ENCODE peak calls at places on chromosomes 1 and 21, in six cellular contexts. B is progenitor cell of endocrine pancreas, Q is keratinocyte, A is thoracic aorta, G is BE2C, R is endothelial cell. X is an unnamed sample.

GRCh38 chr1:243475966-243476365 is 220.1 kb downstream of the SDCCAG8 start:
- DNase-seq in B (no peak), Q (no peak), A (no peak), G (peak), R (peak), X (no peak)

GRCh38 chr1:51231121-51231520 is 5.0 kb upstream of the RNF11 start:
- DNase-seq in B (no peak), Q (no peak), A (no peak), G (no peak), R (no peak), X (no peak)

GRCh38 chr1:25257176-25257575 is 9.9 kb upstream of the RSRP1 start:
- DNase-seq in B (no peak), Q (no peak), A (no peak), G (no peak), R (no peak), X (no peak)

GRCh38 chr1:29055160-29055559 is 68.5 kb downstream of the TMEM200B start:
- DNase-seq in B (no peak), Q (no peak), A (no peak), G (no peak), R (no peak), X (no peak)

GRCh38 chr1:214917081-214917635 is 165.4 kb upstream of the KCNK2 start:
- DNase-seq in B (no peak), Q (no peak), A (no peak), G (no peak), R (no peak), X (no peak)

GRCh38 chr1:155123801-155124200 is 3.9 kb upstream of the EFNA1 start:
- DNase-seq in B (no peak), Q (no peak), A (no peak), G (no peak), R (no peak), X (no peak)

GRCh38 chr1:45554198-45554597 is 3.6 kb downstream of the AKR1A1 start:
- DNase-seq in B (no peak), Q (no peak), A (no peak), G (no peak), R (no peak), X (no peak)

GRCh38 chr1:239711768-239712167 is 325.4 kb downstream of the CHRM3 start:
- DNase-seq in B (no peak), Q (no peak), A (no peak), G (no peak), R (no peak), X (no peak)

GRCh38 chr1:156858959-156859522 is at the start of gene INSRR:
- DNase-seq in B (no peak), Q (no peak), A (no peak), G (peak), R (no peak), X (no peak)

GRCh38 chr21:44710756-44711326 is 531 bp downstream of the TSPEAR start:
- DNase-seq in B (no peak), Q (no peak), A (no peak), G (no peak), R (no peak), X (peak)

GRCh38 chr1:47565676-47566075 is 127.8 kb downstream of the FOXD2 start:
- DNase-seq in B (no peak), Q (no peak), A (no peak), G (no peak), R (no peak), X (no peak)

GRCh38 chr1:186183219-186183618 is 191.8 kb downstream of the TPR start:
- DNase-seq in B (no peak), Q (peak), A (peak), G (no peak), R (no peak), X (no peak)

GRCh38 chr1:203772836-203773235 is 7.9 kb downstream of the LAX1 start:
- DNase-seq in B (no peak), Q (no peak), A (no peak), G (no peak), R (no peak), X (no peak)

GRCh38 chr1:24294757-24295371 is 24.3 kb upstream of the GRHL3 start:
- DNase-seq in B (no peak), Q (no peak), A (no peak), G (no peak), R (no peak), X (no peak)

GRCh38 chr1:221162352-221162751 is 283.1 kb downstream of the HLX start:
- DNase-seq in B (no peak), Q (no peak), A (no peak), G (no peak), R (no peak), X (no peak)

GRCh38 chr1:2555634-2556276 is 416 bp upstream of the TNFRSF14 start:
- DNase-seq in B (no peak), Q (no peak), A (no peak), G (no peak), R (no peak), X (no peak)

GRCh38 chr21:37921091-37921490 is 4.8 kb upstream of the KCNJ6 start:
- DNase-seq in B (no peak), Q (no peak), A (no peak), G (no peak), R (no peak), X (no peak)

GRCh38 chr1:116510361-116510760 is 60.5 kb downstream of the CD58 start:
- DNase-seq in B (no peak), Q (no peak), A (no peak), G (no peak), R (no peak), X (no peak)

GRCh38 chr1:84949664-84950063 is 47.2 kb downstream of the MCOLN2 start:
- DNase-seq in B (no peak), Q (no peak), A (no peak), G (no peak), R (no peak), X (no peak)

GRCh38 chr1:58585591-58586151 is 8.6 kb upstream of the TACSTD2 start:
- DNase-seq in B (no peak), Q (no peak), A (no peak), G (no peak), R (no peak), X (no peak)

GRCh38 chr1:162855461-162856150 is 5.4 kb downstream of the CCDC190 start:
- DNase-seq in B (no peak), Q (no peak), A (no peak), G (no peak), R (no peak), X (no peak)

GRCh38 chr1:248695451-248696132 is 7.0 kb downstream of the OR14I1 start:
- DNase-seq in B (no peak), Q (no peak), A (no peak), G (no peak), R (no peak), X (no peak)

GRCh38 chr1:181783208-181783607 is 278.3 kb downstream of the ZNF648 start:
- DNase-seq in B (no peak), Q (no peak), A (no peak), G (no peak), R (no peak), X (no peak)

GRCh38 chr1:1110561-1110971 is 5.3 kb downstream of the C1orf159 start:
- DNase-seq in B (no peak), Q (no peak), A (no peak), G (no peak), R (no peak), X (peak)

GRCh38 chr1:234598974-234599616 is 10.9 kb downstream of the IRF2BP2 start:
- DNase-seq in B (no peak), Q (no peak), A (no peak), G (no peak), R (no peak), X (no peak)

GRCh38 chr21:31119199-31119598 is 80.9 kb upstream of the KRTAP19-8 start:
- DNase-seq in B (no peak), Q (no peak), A (no peak), G (no peak), R (no peak), X (no peak)

GRCh38 chr21:25350056-25350455 is 257.2 kb downstream of the MRPL39 start:
- DNase-seq in B (no peak), Q (no peak), A (no peak), G (peak), R (peak), X (no peak)

GRCh38 chr1:121443131-121443530 is 258.4 kb downstream of the SRGAP2C start:
- DNase-seq in B (no peak), Q (no peak), A (no peak), G (no peak), R (no peak), X (no peak)

GRCh38 chr1:76901158-76901767 is 34.0 kb downstream of the ST6GALNAC5 start:
- DNase-seq in B (peak), Q (peak), A (no peak), G (peak), R (peak), X (no peak)

GRCh38 chr1:59707216-59707615 is 107.5 kb upstream of the HOOK1 start:
- DNase-seq in B (no peak), Q (no peak), A (peak), G (no peak), R (no peak), X (no peak)

GRCh38 chr1:32937061-32937460 is 27.5 kb downstream of the RNF19B start:
- DNase-seq in B (no peak), Q (no peak), A (no peak), G (no peak), R (no peak), X (no peak)

GRCh38 chr21:31630062-31630711 is 29.3 kb upstream of the SOD1 start:
- DNase-seq in B (no peak), Q (peak), A (peak), G (peak), R (no peak), X (no peak)

GRCh38 chr1:230832466-230832865 is 35.9 kb downstream of the C1orf198 start:
- DNase-seq in B (no peak), Q (no peak), A (no peak), G (no peak), R (no peak), X (peak)

GRCh38 chr1:75265792-75266191 is 131.6 kb downstream of the LHX8 start:
- DNase-seq in B (no peak), Q (no peak), A (no peak), G (no peak), R (peak), X (no peak)

GRCh38 chr21:38380391-38381137 is 117.7 kb downstream of the ERG start:
- DNase-seq in B (no peak), Q (no peak), A (no peak), G (no peak), R (no peak), X (no peak)

GRCh38 chr1:190179817-190180216 is 297.8 kb downstream of the BRINP3 start:
- DNase-seq in B (no peak), Q (no peak), A (no peak), G (no peak), R (no peak), X (no peak)

GRCh38 chr1:32250893-32251716 is at the start of gene LCK:
- DNase-seq in B (no peak), Q (no peak), A (no peak), G (no peak), R (no peak), X (no peak)

GRCh38 chr1:12031039-12031980 is 12.0 kb downstream of the MIIP start:
- DNase-seq in B (no peak), Q (no peak), A (no peak), G (peak), R (peak), X (no peak)

GRCh38 chr1:184408580-184408979 is 21.8 kb downstream of the C1orf21 start:
- DNase-seq in B (no peak), Q (no peak), A (no peak), G (no peak), R (no peak), X (no peak)

GRCh38 chr1:21831454-21831970 is 19.4 kb downstream of the LDLRAD2 start:
- DNase-seq in B (no peak), Q (no peak), A (no peak), G (no peak), R (no peak), X (no peak)

GRCh38 chr1:21834666-21835065 is 22.6 kb downstream of the LDLRAD2 start:
- DNase-seq in B (no peak), Q (no peak), A (no peak), G (no peak), R (no peak), X (no peak)

GRCh38 chr1:21836010-21836409 is 23.9 kb downstream of the LDLRAD2 start:
- DNase-seq in B (no peak), Q (no peak), A (no peak), G (no peak), R (no peak), X (no peak)

GRCh38 chr1:21833392-21833976 is 21.4 kb downstream of the LDLRAD2 start:
- DNase-seq in B (no peak), Q (no peak), A (no peak), G (no peak), R (no peak), X (no peak)

GRCh38 chr1:21834094-21834493 is 22.0 kb downstream of the LDLRAD2 start:
- DNase-seq in B (no peak), Q (no peak), A (no peak), G (no peak), R (no peak), X (no peak)
- TF ChIP-seq CTCF in B (no peak), Q (no peak), A (no peak), G (no peak), R (no peak), X (peak)

GRCh38 chr1:10338611-10339010 is 60.3 kb upstream of the PGD start:
- DNase-seq in B (no peak), Q (no peak), A (no peak), G (no peak), R (no peak), X (no peak)

GRCh38 chr1:10339815-10340214 is 59.0 kb upstream of the PGD start:
- DNase-seq in B (peak), Q (no peak), A (no peak), G (peak), R (peak), X (no peak)

GRCh38 chr1:10337436-10337835 is 61.4 kb upstream of the PGD start:
- DNase-seq in B (no peak), Q (no peak), A (no peak), G (no peak), R (no peak), X (no peak)

GRCh38 chr1:10339036-10339567 is 59.8 kb upstream of the PGD start:
- DNase-seq in B (no peak), Q (no peak), A (no peak), G (no peak), R (no peak), X (no peak)

GRCh38 chr1:10338047-10338446 is 60.8 kb upstream of the PGD start:
- DNase-seq in B (no peak), Q (no peak), A (no peak), G (peak), R (peak), X (no peak)
- TF ChIP-seq CTCF in B (peak), Q (peak), A (peak), G (peak), R (no peak), X (peak)

GRCh38 chr1:149931212-149931805 is 3.7 kb upstream of the SF3B4 start:
- DNase-seq in B (no peak), Q (no peak), A (no peak), G (no peak), R (no peak), X (no peak)
- TF ChIP-seq CTCF in B (no peak), Q (no peak), A (no peak), G (no peak), R (no peak), X (no peak)

DNA sequence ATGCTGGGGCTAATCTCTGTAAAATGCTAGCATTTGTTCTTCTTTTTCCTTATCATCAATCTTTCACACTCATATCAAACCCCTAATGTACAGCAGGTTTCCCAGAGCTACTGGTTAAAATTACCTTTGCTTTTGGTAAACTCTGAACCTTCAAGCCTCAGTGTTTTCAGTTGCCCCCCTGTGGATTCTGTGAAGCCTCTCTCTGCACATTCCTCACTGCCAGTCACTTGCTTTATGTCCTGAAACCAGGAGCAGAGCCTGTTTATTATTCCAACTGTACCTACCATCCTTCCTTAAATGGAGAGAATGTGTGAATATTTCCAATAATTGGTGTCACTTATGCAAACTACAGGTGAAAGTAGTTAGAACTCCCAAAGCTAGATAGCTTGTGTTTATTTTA is 134.2 kb downstream of the NEK7 start:
- DNase-seq in B (no peak), Q (no peak), A (no peak), G (no peak), R (no peak), X (no peak)
- TF ChIP-seq CTCF in B (no peak), Q (no peak), A (no peak), G (no peak), R (no peak), X (no peak)

GRCh38 chr1:79235221-79236002 is 228.9 kb upstream of the ADGRL4 start:
- DNase-seq in B (no peak), Q (no peak), A (no peak), G (no peak), R (no peak), X (no peak)

GRCh38 chr1:79239840-79240239 is 233.3 kb upstream of the ADGRL4 start:
- DNase-seq in B (no peak), Q (no peak), A (no peak), G (no peak), R (no peak), X (no peak)
- TF ChIP-seq CTCF in B (no peak), Q (no peak), A (no peak), G (no peak), R (no peak), X (no peak)

GRCh38 chr1:8439015-8439702 is 121.2 kb downstream of the SLC45A1 start:
- DNase-seq in B (no peak), Q (no peak), A (peak), G (peak), R (peak), X (no peak)
- TF ChIP-seq CTCF in B (peak), Q (no peak), A (no peak), G (peak), R (peak), X (peak)

GRCh38 chr1:6906783-6907182 is 121.5 kb downstream of the CAMTA1 start:
- DNase-seq in B (no peak), Q (no peak), A (no peak), G (no peak), R (peak), X (no peak)

GRCh38 chr1:6909401-6909800 is 124.1 kb downstream of the CAMTA1 start:
- DNase-seq in B (no peak), Q (no peak), A (no peak), G (no peak), R (no peak), X (no peak)

GRCh38 chr1:6907201-6907600 is 121.9 kb downstream of the CAMTA1 start:
- DNase-seq in B (no peak), Q (no peak), A (no peak), G (no peak), R (no peak), X (no peak)

GRCh38 chr1:6909857-6910256 is 124.6 kb downstream of the CAMTA1 start:
- DNase-seq in B (no peak), Q (no peak), A (no peak), G (no peak), R (no peak), X (no peak)

GRCh38 chr1:6907676-6908434 is 122.6 kb downstream of the CAMTA1 start:
- DNase-seq in B (no peak), Q (no peak), A (no peak), G (no peak), R (no peak), X (no peak)
- TF ChIP-seq CTCF in B (no peak), Q (no peak), A (no peak), G (no peak), R (no peak), X (no peak)

DNA sequence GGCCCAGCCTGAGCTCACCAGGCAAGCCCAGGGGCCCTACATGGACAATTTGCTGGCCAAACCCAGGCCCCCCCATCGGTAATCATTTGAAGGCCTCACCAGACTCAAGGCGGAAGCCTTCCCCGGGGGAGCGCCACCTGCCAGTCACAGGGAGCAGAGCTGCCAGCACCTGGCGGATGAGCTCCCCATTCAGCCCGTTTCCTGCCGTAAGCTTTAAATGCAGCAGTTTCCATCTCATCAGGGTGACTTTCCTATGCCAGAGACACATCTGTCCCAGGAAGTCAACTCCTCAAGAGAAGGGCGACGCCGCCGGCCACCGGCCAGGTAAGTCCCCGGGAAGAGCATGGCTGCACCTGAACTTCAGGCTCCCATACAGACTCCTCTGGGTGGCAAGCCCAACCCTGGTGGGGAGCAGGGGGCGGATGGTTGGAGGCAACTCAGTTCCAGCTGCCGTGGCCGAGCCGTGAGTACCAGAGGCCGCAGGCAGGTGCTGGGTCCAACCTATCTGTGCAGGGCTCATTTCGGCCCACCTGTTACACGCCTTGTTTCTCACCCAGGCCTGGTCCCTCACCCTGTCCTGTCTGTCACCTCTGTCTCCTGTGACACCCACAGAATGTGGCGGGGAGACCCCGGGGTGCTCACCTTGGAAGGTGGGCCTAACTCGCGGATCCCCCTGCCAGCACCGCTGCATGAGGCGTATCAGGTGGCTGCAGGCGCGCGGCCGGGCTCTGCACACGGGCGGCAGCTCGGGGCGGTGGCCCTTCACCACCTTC is 20.7 kb downstream of the RIPK4 start:
- DNase-seq in B (no peak), Q (no peak), A (no peak), G (no peak), R (no peak), X (no peak)
- TF ChIP-seq CTCF in B (no peak), Q (no peak), A (no peak), G (no peak), R (no peak), X (no peak)

DNA sequence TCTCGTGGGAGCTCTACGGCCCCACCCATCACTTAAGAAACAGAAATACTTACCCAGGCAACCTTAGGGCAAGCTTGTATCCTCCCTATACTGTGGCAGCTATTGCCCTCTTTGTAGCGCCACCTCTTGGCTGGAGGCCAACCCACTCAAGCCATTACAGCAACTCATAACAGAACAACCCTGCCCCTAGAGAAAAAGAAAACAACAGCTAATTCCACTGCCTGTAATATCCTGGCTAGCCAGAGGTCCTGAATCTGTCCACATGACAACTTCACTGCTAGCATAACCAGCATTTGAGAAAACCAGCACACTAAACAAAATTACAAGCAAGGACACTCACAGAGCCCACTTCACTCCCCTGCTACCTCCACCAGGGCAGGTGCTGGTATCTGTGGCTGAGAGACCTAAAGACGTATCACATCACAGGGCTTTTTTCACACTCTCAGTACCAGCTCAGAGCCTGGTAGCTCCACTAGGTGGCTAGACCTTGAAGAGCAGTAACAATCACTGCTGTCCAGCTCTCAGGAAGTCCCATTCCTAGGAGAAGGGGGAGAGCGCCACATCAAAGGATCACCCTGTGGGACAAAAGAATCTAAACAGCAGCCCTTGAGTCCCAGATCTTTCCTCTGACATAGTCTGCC is 14.5 kb upstream of the MX1 start:
- DNase-seq in B (no peak), Q (no peak), A (no peak), G (no peak), R (no peak), X (no peak)
- TF ChIP-seq CTCF in B (no peak), Q (peak), A (no peak), G (no peak), R (no peak), X (peak)

X was measured in chondrocyte.